ENCODE peak calls at places on chromosomes 7 and 10, in five cellular contexts. K, Y, X, G and U are unnamed samples.
A peak's percentile ranks its signal among the peaks of the same experiment; 100 is the strongest.

GRCh38 chr10:7593068-7593467 is 73.7 kb downstream of the ITIH5 start:
- DNase-seq in G (no peak), K (no peak), X (no peak), Y (no peak), U (no peak)

GRCh38 chr7:138076196-138076595 is at the start of gene AKR1D1:
- DNase-seq in G (no peak), K (no peak), Y (no peak), X (no peak), U (no peak)

GRCh38 chr7:114949227-114949626 is 27.3 kb downstream of the MDFIC start:
- DNase-seq in G (peak; percentile 32), K (no peak), X (no peak), Y (no peak), U (no peak)

GRCh38 chr7:100874577-100875355 is at the start of gene SRRT:
- DNase-seq in G (peak; percentile 97), Y (peak; percentile 97), X (peak; percentile 97), K (peak; percentile 97), U (peak; percentile 100)

GRCh38 chr7:112154690-112155089 is 51.5 kb downstream of the DOCK4 start:
- DNase-seq in X (no peak), G (no peak), Y (no peak), K (no peak), U (no peak)

GRCh38 chr7:1263391-1263951 is 30.8 kb downstream of the UNCX start:
- DNase-seq in X (no peak), K (no peak), G (no peak), Y (no peak), U (no peak)

GRCh38 chr10:43679509-43679908 is 30.8 kb upstream of the ZNF32 start:
- DNase-seq in Y (no peak), K (no peak), X (no peak), G (no peak), U (no peak)

GRCh38 chr7:142909921-142910521 is 23.5 kb downstream of the TRPV5 start:
- DNase-seq in X (no peak), K (no peak), Y (no peak), G (no peak), U (no peak)

GRCh38 chr7:32158751-32159360 is 88.6 kb upstream of the PDE1C start:
- DNase-seq in X (no peak), G (peak; percentile 20), K (no peak), Y (no peak), U (no peak)

GRCh38 chr10:64636461-64636860 is 1115.3 kb downstream of the REEP3 start:
- DNase-seq in X (no peak), G (no peak), Y (no peak), K (no peak), U (no peak)

GRCh38 chr10:81875680-81876252 is 772 bp downstream of the NRG3 start:
- DNase-seq in G (no peak), K (peak; percentile 64), X (no peak), Y (no peak), U (no peak)

GRCh38 chr7:1677206-1678069 is 7.4 kb downstream of the ELFN1 start:
- DNase-seq in Y (no peak), G (no peak), X (no peak), K (no peak), U (no peak)

GRCh38 chr10:60270426-60270825 is 119.2 kb downstream of the ANK3 start:
- DNase-seq in Y (no peak), G (peak; percentile 33), K (no peak), X (no peak), U (no peak)

GRCh38 chr10:94859086-94859485 is 79.4 kb upstream of the CYP2C9 start:
- DNase-seq in X (no peak), Y (no peak), K (no peak), G (no peak), U (no peak)

GRCh38 chr10:34716234-34716633 is 98.9 kb downstream of the PARD3 start:
- DNase-seq in K (no peak), G (no peak), Y (no peak), X (no peak), U (no peak)

GRCh38 chr10:34713875-34714274 is 101.2 kb downstream of the PARD3 start:
- DNase-seq in G (peak; percentile 79), X (no peak), K (no peak), Y (no peak), U (no peak)

GRCh38 chr10:34717429-34717828 is 97.7 kb downstream of the PARD3 start:
- DNase-seq in X (no peak), Y (no peak), G (peak; percentile 23), K (no peak), U (no peak)

GRCh38 chr10:34716958-34717357 is 98.1 kb downstream of the PARD3 start:
- DNase-seq in Y (no peak), G (peak; percentile 57), X (no peak), K (no peak), U (no peak)

GRCh38 chr10:34715511-34716187 is 99.4 kb downstream of the PARD3 start:
- DNase-seq in Y (no peak), X (no peak), G (peak; percentile 90), K (no peak), U (no peak)
- H3K14ac ChIP-seq in Y (no peak overlapping the region), X (no peak overlapping the region), G (no peak overlapping the region), K (no peak overlapping the region), U (no peak overlapping the region)

GRCh38 chr10:73910764-73911552 is at the start of gene PLAU:
- DNase-seq in X (peak; percentile 70), Y (peak; percentile 58), G (peak; percentile 68), K (peak; percentile 82), U (no peak)
- H4K8ac ChIP-seq in X (no peak within 1 kb of the TSS), Y (no peak within 1 kb of the TSS), G (peak within 1 kb of the TSS; percentile 93), K (no peak within 1 kb of the TSS), U (peak within 1 kb of the TSS; percentile 39)

DNA sequence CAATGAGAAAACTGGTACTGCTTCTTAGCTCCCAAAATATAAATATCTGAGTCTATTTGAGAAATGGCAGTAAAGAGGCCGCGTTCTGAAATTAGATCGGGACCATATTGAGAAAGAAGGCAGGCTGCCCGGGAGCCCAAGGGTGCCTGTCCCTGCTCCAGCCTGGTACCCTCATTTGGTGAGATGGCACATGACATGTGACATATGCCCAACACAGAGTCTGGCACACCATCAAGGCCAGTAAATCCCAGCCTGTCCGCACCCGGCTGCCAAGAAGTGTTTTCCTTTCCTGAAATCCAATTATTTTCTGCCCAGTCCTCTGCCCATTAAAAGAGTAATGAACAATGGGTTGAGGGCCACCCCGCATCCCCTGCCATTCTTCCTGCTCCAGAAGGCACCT is 66.4 kb downstream of the CDH23 start:
- DNase-seq in Y (no peak), K (no peak), G (no peak), X (no peak), U (no peak)
- H2BK12ac ChIP-seq in Y (no peak overlapping the region), K (no peak overlapping the region), G (no peak overlapping the region), X (no peak overlapping the region), U (no peak overlapping the region)

GRCh38 chr7:151031011-151031410 is 2.8 kb downstream of the ABCB8 start:
- DNase-seq in K (no peak), Y (no peak), G (peak; percentile 83), X (no peak), U (no peak)

GRCh38 chr7:151024435-151025056 is at the start of gene ATG9B:
- DNase-seq in K (no peak), X (no peak), G (no peak), Y (no peak), U (peak; percentile 98)

GRCh38 chr7:151028948-151029501 is 775 bp downstream of the ABCB8 start:
- DNase-seq in G (no peak), X (no peak), K (no peak), Y (no peak), U (no peak)

GRCh38 chr7:151025924-151026671 is 1.8 kb upstream of the ATG9B start:
- DNase-seq in Y (no peak), X (no peak), K (no peak), G (peak; percentile 46), U (peak; percentile 97)

DNA sequence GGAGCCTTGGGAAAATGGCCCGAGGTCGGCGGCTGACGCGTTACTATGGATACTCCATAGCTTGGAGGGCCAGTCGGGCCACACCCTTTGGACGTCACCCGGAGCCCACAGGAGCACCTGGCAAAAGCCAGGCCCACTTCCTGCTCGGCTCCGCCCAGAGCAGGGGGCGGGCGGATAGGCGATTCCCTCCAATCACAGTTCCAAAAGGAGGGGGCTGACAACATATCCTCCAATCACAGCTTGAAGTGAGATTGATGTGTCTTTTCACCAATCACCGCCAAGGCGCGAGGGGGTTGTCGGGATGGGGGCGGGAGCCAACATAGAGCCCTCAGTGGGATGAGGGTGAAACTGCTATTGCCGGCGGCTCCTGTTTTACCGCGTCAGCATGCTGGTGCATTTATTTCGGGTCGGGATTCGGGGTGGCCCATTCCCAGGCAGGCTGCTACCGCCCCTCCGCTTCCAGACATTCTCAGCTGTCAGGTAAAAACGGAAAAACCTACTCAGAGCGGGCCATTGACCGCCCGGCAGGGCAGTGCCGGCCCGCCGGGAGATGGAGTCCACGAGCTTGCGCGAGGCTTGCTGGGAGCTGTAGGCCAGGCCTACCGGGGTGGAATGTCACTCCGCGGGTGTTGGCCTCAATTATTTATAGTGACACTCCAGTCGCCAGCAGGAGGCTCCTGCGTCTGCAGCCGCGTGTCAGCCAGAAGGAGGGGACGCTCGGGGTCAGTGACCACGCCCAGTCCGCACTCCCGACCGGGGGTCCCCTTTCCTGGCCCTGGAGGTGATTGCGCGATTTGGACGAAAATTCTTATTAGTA is at the start of gene ABCB8:
- DNase-seq in G (peak; percentile 99), X (peak; percentile 99), Y (peak; percentile 99), K (peak; percentile 99), U (peak; percentile 99)
- H3K14ac ChIP-seq in G (no peak within 1 kb of the TSS), X (no peak within 1 kb of the TSS), Y (no peak within 1 kb of the TSS), K (no peak within 1 kb of the TSS), U (peak within 1 kb of the TSS; percentile 86)

GRCh38 chr10:84574101-84574500 is 245.7 kb downstream of the CCSER2 start:
- DNase-seq in K (no peak), G (no peak), Y (no peak), X (no peak), U (peak; percentile 6)
- H4K8ac ChIP-seq in K (no peak overlapping the region), G (no peak overlapping the region), Y (no peak overlapping the region), X (no peak overlapping the region), U (no peak overlapping the region)

DNA sequence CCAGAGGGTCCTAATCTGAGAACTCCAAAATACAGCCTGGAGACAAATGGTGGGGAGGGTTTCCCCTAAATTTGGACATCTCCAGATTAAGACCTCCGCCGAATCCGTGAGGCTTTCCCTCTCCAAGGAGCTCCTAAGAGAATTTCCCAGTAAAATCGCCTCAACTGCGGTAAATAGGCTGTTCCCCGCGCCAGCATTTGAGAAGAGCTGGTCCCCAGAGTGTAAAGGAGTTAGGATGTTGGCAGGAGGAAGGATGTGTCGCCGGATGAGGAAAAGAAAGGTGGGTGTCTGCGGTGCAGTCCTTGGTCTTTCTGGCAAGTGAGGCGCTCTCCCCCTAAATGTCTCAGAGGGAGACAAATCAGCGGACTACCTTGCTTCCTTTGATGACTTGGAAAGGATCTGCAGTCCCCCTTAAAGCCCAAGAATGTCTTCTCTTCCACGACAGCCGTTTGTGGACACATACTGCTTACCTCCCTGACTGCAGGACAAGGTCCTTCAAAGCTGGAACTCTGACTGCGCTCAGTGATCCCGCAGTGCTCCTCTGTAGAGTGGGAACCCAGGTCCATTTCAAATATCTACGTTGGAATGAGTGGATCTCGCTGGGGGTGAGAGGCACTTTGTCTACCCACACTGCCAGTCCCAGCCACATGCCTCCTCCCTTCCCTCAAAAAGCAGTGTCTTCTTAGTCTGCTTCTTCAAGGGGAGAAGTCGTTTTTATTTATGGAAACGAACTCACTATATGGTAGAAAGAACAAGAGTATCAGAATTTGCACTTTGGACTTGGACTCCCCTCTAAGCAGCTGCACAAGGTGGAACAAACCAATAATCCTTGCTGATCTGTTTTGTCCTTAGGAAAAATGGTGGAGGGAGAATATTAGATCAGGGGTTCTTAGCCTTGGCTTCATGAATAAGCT is 1.0 kb upstream of the DLG5 start:
- DNase-seq in G (no peak), X (no peak), K (peak; percentile 67), Y (peak; percentile 14), U (no peak)
- H2BK12ac ChIP-seq in G (peak overlapping the region; percentile 76), X (no peak overlapping the region), K (peak overlapping the region; percentile 64), Y (no peak overlapping the region), U (peak overlapping the region; percentile 12)